ENCODE peak calls at places on chromosomes 4 and X, in seven cellular contexts. L is HCT116; S is IMR-90; W is LNCaP clone FGC; Q is heart left ventricle; P is CD8-positive, alpha-beta memory T cell; G is K562. I is an unnamed sample.

GRCh38 chr4:153521995-153522799 is 56.0 kb downstream of the TMEM131L start:
- DNase-seq in S (no peak), Q (no peak), L (no peak), W (no peak), G (no peak), P (peak; percentile 40), I (peak; percentile 94)

GRCh38 chr4:186765138-186765537 is 41.5 kb upstream of the FAT1 start:
- DNase-seq in W (no peak), S (peak; percentile 20), G (peak; percentile 61), P (no peak), Q (no peak), L (peak; percentile 68), I (no peak)

GRCh38 chrX:333611-334311 is 15.2 kb upstream of the GTPBP6 start:
- DNase-seq in G (no peak), L (no peak), Q (peak; percentile 18), S (no peak), W (no peak), P (no peak), I (no peak)

GRCh38 chr4:184147858-184148799 is 69.5 kb downstream of the ENPP6 start:
- DNase-seq in P (no peak), L (no peak), G (no peak), Q (no peak), S (peak; percentile 8), W (no peak), I (no peak)

GRCh38 chr4:8278421-8279287 is 9.1 kb downstream of the HTRA3 start:
- DNase-seq in G (no peak), Q (peak; percentile 58), L (no peak), P (no peak), W (no peak), S (peak; percentile 93), I (no peak)

GRCh38 chr4:140255467-140255866 is 101.5 kb upstream of the MAML3 start:
- DNase-seq in L (no peak), G (no peak), P (no peak), S (peak; percentile 67), W (no peak), Q (no peak), I (no peak)

GRCh38 chr4:113101669-113102068 is 52.2 kb downstream of the ANK2 start:
- DNase-seq in W (no peak), S (peak; percentile 5), Q (no peak), G (no peak), L (no peak), P (no peak), I (no peak)

GRCh38 chr4:24603343-24603742 is 19.0 kb upstream of the DHX15 start:
- DNase-seq in S (no peak), W (no peak), Q (peak; percentile 60), G (no peak), L (no peak), P (no peak), I (no peak)

GRCh38 chrX:108001218-108001814 is 19.1 kb upstream of the TEX13B start:
- DNase-seq in W (peak; percentile 66), P (no peak), S (peak; percentile 36), L (peak; percentile 21), Q (no peak), G (no peak), I (peak; percentile 45)

GRCh38 chr4:170497105-170497504 is 407.3 kb upstream of the AADAT start:
- DNase-seq in Q (no peak), G (no peak), W (no peak), P (no peak), S (no peak), L (no peak), I (no peak)

GRCh38 chrX:154417157-154417556 is 5.8 kb downstream of the TAFAZZIN start:
- DNase-seq in P (no peak), W (no peak), S (no peak), G (no peak), L (no peak), Q (no peak), I (no peak)

GRCh38 chrX:117843749-117844148 is 272.9 kb downstream of the KLHL13 start:
- DNase-seq in S (no peak), L (no peak), W (no peak), Q (no peak), G (no peak), P (no peak), I (no peak)

GRCh38 chr4:39686997-39687396 is 10.9 kb upstream of the UBE2K start:
- DNase-seq in S (no peak), W (no peak), L (no peak), G (no peak), P (no peak), Q (no peak), I (no peak)

DNA sequence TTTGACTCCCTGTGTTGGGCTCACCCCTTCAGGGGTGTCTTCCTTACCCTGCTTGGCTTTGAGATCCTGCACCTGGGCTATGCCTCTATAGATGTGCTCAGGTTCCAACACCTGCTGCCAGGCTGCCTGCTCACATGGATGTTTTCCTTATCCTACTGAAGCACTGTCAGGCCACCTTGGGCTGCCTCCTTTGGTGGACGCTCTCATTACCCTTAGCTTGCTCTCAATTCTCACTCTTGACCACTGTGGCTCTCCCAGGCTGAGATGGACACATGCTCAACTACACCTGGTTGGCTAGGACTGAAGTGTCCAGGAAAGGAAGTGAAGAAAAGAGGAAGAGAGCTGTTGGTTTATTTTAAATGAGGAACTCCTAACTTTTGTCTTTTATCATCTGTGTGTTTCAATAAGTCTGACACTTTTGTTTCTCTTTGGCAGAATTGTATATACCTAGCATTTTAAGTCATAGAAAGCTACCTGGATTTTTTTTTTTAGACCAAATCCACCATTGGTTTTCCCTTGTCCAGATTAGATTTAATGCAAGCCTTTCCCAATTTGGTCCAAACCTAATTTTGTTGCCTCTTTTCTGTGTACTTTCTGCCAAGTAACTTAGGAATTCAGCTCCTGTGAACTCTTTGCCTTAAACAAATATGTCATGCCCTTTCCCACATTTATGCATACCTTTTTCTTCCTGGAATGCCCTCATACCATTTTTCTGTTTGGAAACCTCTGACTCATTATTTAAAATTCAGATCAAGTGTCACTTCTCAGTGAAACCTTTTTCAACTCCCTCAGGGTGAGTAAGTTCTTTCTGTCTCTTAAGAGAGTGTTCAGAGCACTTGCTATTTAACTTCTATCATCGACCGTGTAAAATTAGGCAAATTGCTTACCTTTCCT is 175.9 kb downstream of the GC start:
- DNase-seq in W (peak; percentile 14), P (no peak), S (peak; percentile 6), L (no peak), G (no peak), Q (no peak), I (no peak)
- H3K4me3 ChIP-seq in W (no peak overlapping the region), P (no peak overlapping the region), S (no peak overlapping the region), L (no peak overlapping the region), G (no peak overlapping the region), Q (no peak overlapping the region), I (no peak overlapping the region)

GRCh38 chrX:130172127-130172834 is 519 bp downstream of the RAB33A start:
- DNase-seq in G (no peak), P (no peak), Q (no peak), L (no peak), S (no peak), W (no peak), I (no peak)
- H3K4me3 ChIP-seq in G (no peak overlapping the region), P (peak overlapping the region; percentile 78), Q (peak overlapping the region; percentile 48), L (no peak overlapping the region), S (peak overlapping the region; percentile 42), W (peak overlapping the region; percentile 29), I (peak overlapping the region; percentile 64)

DNA sequence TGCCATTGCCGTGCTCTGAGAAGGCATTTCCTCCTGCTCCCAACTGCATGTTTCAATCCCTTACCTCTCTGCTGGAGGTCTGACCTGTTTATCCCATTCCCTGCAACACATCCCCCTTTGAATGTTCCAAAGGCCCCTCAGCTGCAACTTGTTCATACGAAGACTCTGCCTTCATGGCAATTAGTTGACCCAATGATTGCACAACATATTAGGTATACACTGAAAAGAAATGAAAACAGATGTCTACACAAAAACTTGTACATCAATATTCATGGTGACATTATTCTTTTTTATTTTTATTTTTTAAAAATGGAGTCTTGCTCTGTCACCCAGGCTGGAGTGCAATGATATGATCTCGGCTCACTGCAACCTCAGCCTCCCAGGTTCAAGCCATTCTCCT is 54.9 kb upstream of the STX18 start:
- DNase-seq in G (no peak), P (no peak), W (no peak), Q (no peak), L (no peak), S (no peak), I (no peak)
- H3K4me3 ChIP-seq in G (no peak overlapping the region), P (no peak overlapping the region), W (no peak overlapping the region), Q (no peak overlapping the region), L (no peak overlapping the region), S (no peak overlapping the region), I (no peak overlapping the region)

GRCh38 chr4:95165926-95166524 is 382.7 kb downstream of the UNC5C start:
- DNase-seq in G (peak; percentile 41), S (peak; percentile 65), Q (no peak), P (no peak), W (peak; percentile 61), L (peak; percentile 57), I (peak; percentile 72)
- H3K4me3 ChIP-seq in G (no peak overlapping the region), S (no peak overlapping the region), Q (no peak overlapping the region), P (no peak overlapping the region), W (no peak overlapping the region), L (no peak overlapping the region), I (no peak overlapping the region)

DNA sequence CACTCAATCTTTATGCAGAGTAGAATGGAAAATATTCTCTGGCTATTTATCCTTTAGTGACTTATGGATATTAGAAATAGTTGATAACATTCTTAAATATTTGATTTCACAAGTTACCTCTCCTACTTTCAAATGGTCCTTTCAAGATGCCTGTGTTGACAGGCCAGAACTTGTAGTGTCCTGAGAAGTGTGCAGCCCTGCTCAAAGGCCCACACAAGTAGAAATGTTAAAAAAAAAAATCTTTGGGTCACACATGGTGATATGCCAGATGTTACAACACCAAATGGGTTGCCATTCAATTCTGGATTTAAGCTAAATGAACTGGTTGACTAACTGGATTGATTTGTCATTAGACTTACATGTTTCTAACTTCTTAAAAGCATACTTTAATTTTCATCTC is 41.9 kb downstream of the PDGFC start:
- DNase-seq in L (no peak), P (no peak), G (no peak), Q (no peak), S (no peak), W (no peak), I (no peak)
- H3K4me3 ChIP-seq in L (no peak overlapping the region), P (no peak overlapping the region), G (no peak overlapping the region), Q (no peak overlapping the region), S (no peak overlapping the region), W (no peak overlapping the region), I (no peak overlapping the region)

GRCh38 chr4:86452323-86452995 is 92.6 kb upstream of the MAPK10 start:
- DNase-seq in L (no peak), S (peak; percentile 38), W (no peak), P (no peak), G (no peak), Q (peak; percentile 36), I (no peak)
- H3K4me3 ChIP-seq in L (no peak overlapping the region), S (peak overlapping the region; percentile 53), W (no peak overlapping the region), P (no peak overlapping the region), G (no peak overlapping the region), Q (peak overlapping the region; percentile 36), I (no peak overlapping the region)

DNA sequence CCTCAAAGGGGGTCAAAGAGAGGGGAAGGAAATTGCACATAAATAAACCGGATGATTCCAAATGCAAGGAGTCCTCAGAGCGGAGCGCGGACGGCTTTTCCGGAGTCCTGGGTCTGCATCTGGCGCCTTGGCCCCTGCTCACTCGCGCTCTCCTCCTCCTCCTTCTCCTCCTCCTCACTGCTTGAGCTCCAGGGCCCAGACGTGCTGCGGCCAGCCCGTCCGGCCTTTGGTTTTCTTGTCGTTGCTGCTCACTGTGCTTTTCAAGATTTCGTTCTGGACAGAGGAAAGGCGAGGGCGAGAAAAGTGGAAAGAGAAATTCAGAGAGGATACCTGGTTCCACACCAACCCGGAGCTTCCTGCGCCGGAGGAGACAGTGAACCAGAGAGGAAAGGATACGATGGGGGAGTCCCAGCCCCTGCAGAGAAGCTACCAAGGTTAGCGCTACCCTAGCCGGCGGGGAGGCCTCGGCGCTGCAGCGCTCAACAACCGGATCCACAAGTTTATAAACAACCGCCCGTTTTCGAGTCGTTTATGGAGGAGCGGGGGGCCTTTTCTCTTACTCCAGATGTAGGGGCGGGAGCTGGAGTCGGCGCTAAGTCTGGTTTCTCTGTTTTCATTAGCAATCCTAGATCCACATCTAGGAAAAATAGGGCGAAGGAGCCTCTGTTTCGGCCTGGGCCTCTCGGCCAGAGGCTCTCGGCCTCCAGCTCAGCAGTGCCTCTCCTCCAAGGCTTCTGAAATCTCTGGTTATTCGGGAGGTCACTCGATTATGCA is 2.7 kb downstream of the HAND2 start:
- DNase-seq in L (no peak), S (no peak), P (no peak), Q (no peak), W (no peak), G (no peak), I (no peak)
- H3K4me3 ChIP-seq in L (no peak overlapping the region), S (no peak overlapping the region), P (no peak overlapping the region), Q (peak overlapping the region; percentile 75), W (no peak overlapping the region), G (peak overlapping the region; percentile 51), I (no peak overlapping the region)

I was measured in Jurkat, Clone E6-1.